ENCODE peak calls at places on chromosomes 3 and 15, in seven cellular contexts. M is stomach, U is sigmoid colon, S is lower leg skin, W is ovary, I is testis, Z is erythroblast. J is an unnamed sample.

GRCh38 chr15:100704281-100705055 is 102.1 kb downstream of the ASB7 start:
- DNase-seq in I (no peak), Z (no peak), M (no peak), W (no peak), U (no peak), S (peak; percentile 52), J (no peak)

GRCh38 chr3:150787741-150788370 is 24.9 kb upstream of the SIAH2 start:
- DNase-seq in S (peak; percentile 95), W (peak; percentile 83), Z (peak; percentile 93), I (peak; percentile 93), M (peak; percentile 88), U (peak; percentile 87), J (peak; percentile 89)

GRCh38 chr3:68997887-68998286 is 15.6 kb downstream of the EOGT start:
- DNase-seq in S (no peak), U (no peak), Z (no peak), M (no peak), W (no peak), I (no peak), J (no peak)

GRCh38 chr15:58039260-58040035 is 26.1 kb downstream of the ALDH1A2 start:
- DNase-seq in W (no peak), U (no peak), M (no peak), Z (no peak), S (no peak), I (no peak), J (no peak)

GRCh38 chr3:159798951-159799350 is 189.7 kb upstream of the IL12A start:
- DNase-seq in Z (no peak), W (no peak), S (no peak), U (no peak), M (no peak), I (no peak), J (peak; percentile 53)

GRCh38 chr15:66803182-66803729 is 101.2 kb downstream of the SMAD6 start:
- DNase-seq in U (peak; percentile 93), W (peak; percentile 92), S (peak; percentile 97), M (peak; percentile 94), Z (peak; percentile 56), I (peak; percentile 72), J (peak; percentile 97)

GRCh38 chr15:91316123-91316522 is 216.1 kb downstream of the SV2B start:
- DNase-seq in Z (no peak), S (no peak), U (no peak), I (no peak), W (no peak), M (no peak), J (no peak)

GRCh38 chr3:127037423-127037841 is 54.5 kb downstream of the PLXNA1 start:
- DNase-seq in M (peak; percentile 58), I (peak; percentile 33), Z (no peak), S (no peak), W (no peak), U (peak; percentile 46), J (no peak)

GRCh38 chr3:122942937-122943827 is 84.4 kb downstream of the SEMA5B start:
- DNase-seq in Z (peak; percentile 43), U (no peak), W (peak; percentile 35), I (peak; percentile 83), M (peak; percentile 82), S (no peak), J (peak; percentile 88)

GRCh38 chr15:70252056-70252935 is 154.6 kb upstream of the TLE3 start:
- DNase-seq in M (peak; percentile 64), S (peak; percentile 82), Z (no peak), U (peak; percentile 59), W (no peak), I (no peak), J (no peak)

GRCh38 chr3:98954806-98955205 is 53.3 kb upstream of the DCBLD2 start:
- DNase-seq in M (no peak), I (no peak), W (no peak), Z (no peak), U (no peak), S (no peak), J (no peak)

GRCh38 chr3:123546133-123546755 is 38.6 kb downstream of the HACD2 start:
- DNase-seq in W (no peak), M (no peak), I (no peak), Z (no peak), S (no peak), U (no peak), J (no peak)

GRCh38 chr3:4744405-4745239 is 234.6 kb upstream of the BHLHE40 start:
- DNase-seq in W (no peak), I (no peak), M (no peak), U (no peak), Z (no peak), S (peak; percentile 54), J (no peak)

DNA sequence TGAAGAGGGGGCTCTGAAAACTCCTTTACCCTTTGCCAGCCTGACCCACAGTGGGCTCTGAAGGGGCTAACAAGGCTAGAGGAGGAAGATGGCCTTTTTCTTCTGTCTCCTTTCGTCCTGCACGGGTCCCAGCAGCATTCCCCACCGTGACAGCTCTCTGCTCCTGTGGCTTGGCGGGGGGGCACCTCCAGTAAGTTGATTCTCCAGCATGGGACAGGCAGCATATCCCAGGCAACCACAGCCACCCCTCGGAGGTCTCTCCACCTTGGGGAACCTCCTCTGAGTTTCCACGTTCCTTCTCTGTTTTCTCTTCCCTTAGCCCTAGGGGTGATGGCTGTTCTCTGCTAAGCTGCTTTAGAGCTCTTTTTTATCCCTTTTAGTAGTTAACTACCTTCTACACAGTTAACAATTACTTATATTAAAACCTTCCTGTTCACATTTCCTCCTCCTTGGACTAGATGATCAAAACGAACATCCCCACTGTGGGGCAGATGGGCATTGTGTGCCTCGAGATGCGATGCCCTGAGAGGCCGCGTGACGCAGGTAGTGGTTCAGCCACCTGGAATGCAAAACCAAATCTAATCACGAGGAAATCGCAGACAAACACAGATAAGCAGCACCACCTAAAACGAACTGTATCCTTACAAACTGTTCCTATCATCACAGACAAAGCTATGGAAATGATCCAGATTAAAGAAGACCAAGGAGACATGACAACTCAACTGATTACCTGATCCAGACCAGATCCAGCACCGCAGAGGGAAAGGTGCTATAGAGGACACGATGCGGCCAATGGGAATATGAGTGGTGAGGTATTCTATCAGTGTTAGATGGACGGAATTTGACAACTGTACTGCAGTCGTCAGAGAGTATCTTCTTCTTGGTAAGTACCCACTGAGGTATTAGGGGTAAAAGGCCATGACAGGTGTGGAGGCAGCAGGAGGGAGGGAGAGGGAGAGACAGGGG is 27.7 kb downstream of the TSPAN3 start:
- DNase-seq in U (no peak), W (no peak), I (no peak), S (no peak), Z (no peak), M (no peak), J (no peak)
- TF ChIP-seq POLR2A in U (no peak), W (no peak), I (no peak), S (no peak), Z (no peak), M (no peak), J (no peak)

GRCh38 chr3:13168391-13168790 is 95.2 kb upstream of the IQSEC1 start:
- DNase-seq in W (no peak), Z (no peak), I (no peak), S (no peak), U (peak; percentile 18), M (no peak), J (no peak)

GRCh38 chr3:13167064-13167743 is 94.0 kb upstream of the IQSEC1 start:
- DNase-seq in I (no peak), S (no peak), Z (no peak), W (no peak), M (no peak), U (peak; percentile 32), J (no peak)

GRCh38 chr3:13166243-13167063 is 93.2 kb upstream of the IQSEC1 start:
- DNase-seq in I (no peak), M (no peak), W (no peak), Z (no peak), S (no peak), U (peak; percentile 48), J (no peak)

GRCh38 chr3:13165576-13165975 is 92.3 kb upstream of the IQSEC1 start:
- DNase-seq in M (no peak), U (peak; percentile 41), Z (no peak), I (no peak), S (no peak), W (no peak), J (no peak)

DNA sequence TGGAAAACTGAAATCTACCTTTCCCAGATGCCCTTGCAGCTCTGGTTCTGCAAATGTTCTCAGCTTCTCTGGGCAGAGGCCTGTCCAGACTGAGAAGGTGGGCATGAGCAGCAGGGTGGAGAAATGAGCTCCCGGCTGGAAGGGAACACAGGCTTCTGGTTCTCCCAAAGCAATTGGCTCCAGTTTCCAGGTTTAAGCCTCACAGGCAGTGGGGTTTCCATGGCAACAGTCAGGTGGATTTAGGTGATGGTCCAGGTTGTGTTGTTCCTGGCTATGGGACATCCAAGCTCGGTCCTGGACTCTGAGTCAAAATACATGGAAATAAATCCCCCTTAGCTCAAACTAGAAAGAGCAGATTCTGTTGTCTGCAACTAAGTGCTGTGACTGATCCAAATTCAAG is 94.6 kb upstream of the IQSEC1 start:
- DNase-seq in S (no peak), I (no peak), M (no peak), U (peak; percentile 15), W (no peak), Z (no peak), J (no peak)
- TF ChIP-seq POLR2A in S (no peak), I (no peak), M (no peak), U (no peak), W (no peak), Z (no peak), J (no peak)

GRCh38 chr15:68541743-68542142 is 37.0 kb upstream of the CORO2B start:
- DNase-seq in Z (no peak), W (no peak), M (no peak), I (no peak), S (no peak), U (no peak), J (no peak)

GRCh38 chr15:68546318-68546717 is 32.5 kb upstream of the CORO2B start:
- DNase-seq in M (no peak), S (peak; percentile 48), U (no peak), Z (no peak), I (no peak), W (no peak), J (no peak)

GRCh38 chr15:68543546-68544008 is 35.2 kb upstream of the CORO2B start:
- DNase-seq in W (no peak), U (no peak), I (no peak), Z (no peak), S (peak; percentile 85), M (no peak), J (no peak)

GRCh38 chr15:68542348-68542747 is 36.4 kb upstream of the CORO2B start:
- DNase-seq in I (no peak), U (no peak), Z (no peak), M (no peak), W (no peak), S (no peak), J (no peak)

GRCh38 chr15:68542771-68543544 is 35.8 kb upstream of the CORO2B start:
- DNase-seq in S (peak; percentile 83), M (no peak), I (peak; percentile 76), U (no peak), W (peak; percentile 59), Z (no peak), J (peak; percentile 12)
- TF ChIP-seq POLR2A in S (no peak), M (no peak), I (no peak), U (no peak), W (no peak), Z (no peak), J (no peak)

GRCh38 chr3:19573644-19574043 is 360.4 kb downstream of the EFHB start:
- DNase-seq in Z (no peak), M (no peak), W (no peak), S (no peak), U (no peak), I (no peak), J (no peak)

DNA sequence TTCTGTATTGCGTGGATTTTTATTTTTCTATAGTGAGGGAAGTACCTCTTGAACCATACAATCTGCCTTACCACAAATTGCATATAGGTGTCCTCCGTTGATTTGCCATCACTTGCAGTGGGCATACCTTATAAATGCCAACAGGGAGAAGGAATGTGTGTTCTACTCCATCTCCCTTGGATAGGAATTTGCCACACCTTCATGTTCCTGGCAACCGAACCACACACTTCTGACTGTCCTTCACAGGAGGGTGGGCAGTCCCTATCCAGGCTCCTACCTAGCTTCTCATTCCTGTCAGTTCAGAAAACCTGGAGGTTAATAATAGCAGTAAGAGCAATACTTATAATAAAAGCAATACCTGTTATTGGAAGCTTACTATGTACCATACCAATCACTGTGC is 357.7 kb downstream of the EFHB start:
- DNase-seq in Z (no peak), M (no peak), U (no peak), W (no peak), I (no peak), S (no peak), J (no peak)
- TF ChIP-seq POLR2A in Z (no peak), M (no peak), U (no peak), W (no peak), I (no peak), S (no peak), J (no peak)